ENCODE peak calls at places on chromosome 5, in nine cellular contexts. K is stomach, U is fibroblast of lung, W is fibroblast of mammary gland, E is pancreas, V is dorsolateral prefrontal cortex, D is mesothelial cell of epicardium, Y is A549, H is lower leg skin. R is an unnamed sample.

GRCh38 chr5:178642351-178642909 is 15.6 kb upstream of the CLK4 start:
- DNase-seq in U (peak), Y (no peak), W (peak), K (no peak), V (no peak), D (no peak), H (no peak), E (no peak), R (peak)

GRCh38 chr5:65078331-65078730 is 309.6 kb downstream of the CWC27 start:
- DNase-seq in U (peak), K (no peak), V (no peak), D (no peak), Y (no peak), E (no peak), W (no peak), H (no peak), R (peak)

GRCh38 chr5:134714120-134714519 is 24.2 kb upstream of the CAMLG start:
- DNase-seq in V (no peak), E (no peak), Y (no peak), U (no peak), W (no peak), H (no peak), D (no peak), K (no peak), R (peak)

GRCh38 chr5:142551242-142552067 is 134.4 kb downstream of the FGF1 start:
- DNase-seq in E (no peak), H (no peak), Y (no peak), K (no peak), U (no peak), V (peak), D (no peak), W (peak), R (no peak)

GRCh38 chr5:36552626-36553393 is 53.6 kb upstream of the SLC1A3 start:
- DNase-seq in K (no peak), H (no peak), W (no peak), V (no peak), D (no peak), U (peak), E (no peak), Y (peak), R (no peak)

GRCh38 chr5:124661317-124662141 is 84.9 kb downstream of the ZNF608 start:
- DNase-seq in Y (peak), K (peak), V (no peak), D (no peak), H (no peak), E (peak), U (peak), W (peak), R (peak)

GRCh38 chr5:169148066-169148740 is 152.7 kb downstream of the SLIT3 start:
- DNase-seq in U (no peak), Y (no peak), K (no peak), V (no peak), D (no peak), H (peak), E (no peak), W (no peak), R (no peak)

GRCh38 chr5:178324481-178325310 is 92.1 kb upstream of the PHYKPL start:
- DNase-seq in W (no peak), U (no peak), K (no peak), D (peak), H (no peak), Y (no peak), V (no peak), E (no peak), R (no peak)

GRCh38 chr5:100505984-100506670 is 29.0 kb upstream of the FAM174A start:
- DNase-seq in E (no peak), U (peak), W (peak), Y (peak), D (no peak), V (no peak), K (no peak), H (no peak), R (peak)

GRCh38 chr5:86968311-86968753 is 299.4 kb upstream of the RASA1 start:
- DNase-seq in W (peak), Y (peak), U (peak), E (peak), K (no peak), V (peak), D (no peak), H (no peak), R (peak)

GRCh38 chr5:174549254-174549653 is 175.1 kb upstream of the MSX2 start:
- DNase-seq in W (no peak), U (peak), K (no peak), E (no peak), V (no peak), H (peak), Y (no peak), D (no peak), R (no peak)

GRCh38 chr5:30539004-30539634 is 654.4 kb upstream of the CDH6 start:
- DNase-seq in W (no peak), E (peak), D (no peak), Y (no peak), K (no peak), H (no peak), U (peak), V (no peak), R (peak)

GRCh38 chr5:44398382-44398781 is 9.2 kb upstream of the FGF10 start:
- DNase-seq in V (no peak), D (no peak), U (no peak), E (no peak), K (no peak), Y (no peak), W (no peak), H (no peak), R (no peak)

GRCh38 chr5:172361566-172362238 is 78.1 kb upstream of the UBTD2 start:
- DNase-seq in D (no peak), Y (peak), V (no peak), K (no peak), H (peak), U (peak), E (no peak), W (peak), R (peak)

GRCh38 chr5:9189681-9190080 is 356.2 kb downstream of the SEMA5A start:
- DNase-seq in V (no peak), D (no peak), E (no peak), K (no peak), W (no peak), U (no peak), Y (no peak), H (no peak), R (no peak)

GRCh38 chr5:154646841-154647759 is 108.1 kb upstream of the LARP1 start:
- DNase-seq in E (peak), V (no peak), K (peak), W (peak), H (no peak), Y (no peak), U (peak), D (no peak), R (no peak)

DNA sequence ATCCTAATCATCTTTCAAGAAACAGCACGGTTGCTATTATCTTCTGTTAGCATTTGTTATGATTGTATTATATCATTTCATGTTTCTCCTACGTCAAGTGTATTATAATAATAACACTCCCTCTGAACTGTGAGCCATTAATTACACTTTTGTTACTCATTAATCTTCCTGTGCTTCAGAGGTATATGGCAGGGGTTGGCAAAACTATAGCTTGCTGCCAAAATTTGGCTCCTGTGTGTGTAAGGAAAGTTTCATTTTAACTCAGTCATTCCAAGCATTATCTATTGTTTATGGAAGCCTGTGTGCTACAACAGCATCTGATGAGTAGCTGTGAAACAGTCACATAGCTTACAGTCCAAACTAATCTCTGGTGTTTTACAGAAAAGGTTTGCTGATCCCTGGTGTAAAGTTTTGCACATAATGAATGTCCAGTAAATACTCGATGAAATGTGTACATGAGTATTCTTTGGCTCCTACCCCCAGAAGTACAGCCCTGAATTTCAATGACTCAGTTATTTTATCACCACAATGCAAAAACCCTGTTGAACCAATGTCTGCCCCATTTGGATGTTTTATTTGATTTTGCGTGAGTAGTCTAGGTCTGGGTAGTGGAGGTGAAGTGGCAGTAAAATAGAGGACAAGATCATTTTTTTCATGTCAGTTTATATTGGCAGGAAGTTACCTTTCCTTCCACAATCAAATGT is 648.2 kb downstream of the MAT2B start:
- DNase-seq in D (no peak), Y (no peak), H (no peak), W (no peak), E (no peak), K (no peak), V (no peak), U (peak), R (no peak)
- TF ChIP-seq CTCF in D (no peak), Y (no peak), H (no peak), W (no peak), E (no peak), K (no peak), V (no peak), U (no peak), R (no peak)

DNA sequence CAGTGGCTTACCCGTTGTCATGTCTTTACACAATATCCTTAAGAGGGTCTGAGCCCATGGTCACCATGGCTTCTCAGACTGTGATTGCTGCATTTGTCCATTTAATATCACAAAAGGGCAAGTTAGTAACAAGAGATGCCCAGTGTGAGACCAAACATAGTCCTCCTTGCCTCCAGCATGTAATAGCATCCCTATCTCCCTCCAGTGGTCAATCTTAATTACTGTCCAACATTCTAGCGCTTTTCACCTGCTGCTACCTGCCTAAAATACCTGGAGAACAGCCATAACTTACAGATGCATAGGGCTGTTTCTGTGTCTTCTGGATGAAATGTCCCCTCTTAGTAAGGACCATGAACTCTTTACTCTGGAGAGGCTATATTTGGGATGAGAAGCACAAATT is 267.2 kb upstream of the DAB2 start:
- DNase-seq in D (no peak), E (no peak), Y (peak), H (no peak), V (no peak), K (no peak), U (no peak), W (no peak), R (no peak)
- TF ChIP-seq CTCF in D (no peak), E (no peak), Y (peak), H (no peak), V (no peak), K (no peak), U (no peak), W (peak), R (peak)

GRCh38 chr5:37757980-37758582 is 81.8 kb downstream of the GDNF start:
- DNase-seq in W (peak), D (no peak), E (no peak), U (no peak), H (no peak), K (no peak), V (no peak), Y (no peak), R (no peak)
- TF ChIP-seq CTCF in W (peak), D (no peak), E (no peak), U (no peak), H (no peak), K (no peak), V (no peak), Y (no peak), R (peak)

DNA sequence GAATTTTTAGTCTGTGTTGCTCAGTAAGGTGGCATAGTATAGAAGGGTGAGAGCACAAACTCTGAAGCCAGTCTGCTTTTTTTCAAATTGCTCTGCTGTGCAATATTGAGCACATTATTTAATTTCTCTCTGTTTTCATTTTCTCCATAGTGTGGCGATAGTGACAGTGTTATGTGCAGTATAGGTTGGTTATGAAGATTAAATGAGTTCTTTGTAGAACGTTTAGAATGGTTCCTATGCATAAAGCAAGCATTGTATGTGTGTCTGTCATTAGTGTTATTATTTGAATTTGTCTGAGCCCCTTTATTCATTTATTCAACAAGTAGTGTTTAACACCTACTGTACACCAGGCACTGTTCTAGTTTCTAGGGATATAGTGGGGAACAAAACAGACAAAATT is 9.2 kb downstream of the PRR16 start:
- DNase-seq in D (no peak), K (no peak), W (no peak), V (no peak), U (no peak), E (no peak), H (no peak), Y (no peak), R (no peak)
- TF ChIP-seq CTCF in D (no peak), K (no peak), W (no peak), V (no peak), U (no peak), E (no peak), H (no peak), Y (no peak), R (no peak)

GRCh38 chr5:10610058-10610457 is 46.2 kb downstream of the ANKRD33B start:
- DNase-seq in H (peak), U (no peak), K (no peak), D (no peak), W (no peak), Y (no peak), E (no peak), V (no peak), R (no peak)

GRCh38 chr5:10604975-10605374 is 41.1 kb downstream of the ANKRD33B start:
- DNase-seq in E (no peak), U (no peak), H (peak), W (no peak), V (no peak), Y (no peak), D (no peak), K (no peak), R (no peak)

GRCh38 chr5:10607023-10607665 is 43.3 kb downstream of the ANKRD33B start:
- DNase-seq in H (peak), E (no peak), Y (no peak), U (peak), D (no peak), W (no peak), K (no peak), V (no peak), R (peak)

GRCh38 chr5:10611290-10611689 is 47.4 kb downstream of the ANKRD33B start:
- DNase-seq in V (no peak), K (no peak), U (peak), W (no peak), E (no peak), Y (no peak), D (no peak), H (no peak), R (peak)

DNA sequence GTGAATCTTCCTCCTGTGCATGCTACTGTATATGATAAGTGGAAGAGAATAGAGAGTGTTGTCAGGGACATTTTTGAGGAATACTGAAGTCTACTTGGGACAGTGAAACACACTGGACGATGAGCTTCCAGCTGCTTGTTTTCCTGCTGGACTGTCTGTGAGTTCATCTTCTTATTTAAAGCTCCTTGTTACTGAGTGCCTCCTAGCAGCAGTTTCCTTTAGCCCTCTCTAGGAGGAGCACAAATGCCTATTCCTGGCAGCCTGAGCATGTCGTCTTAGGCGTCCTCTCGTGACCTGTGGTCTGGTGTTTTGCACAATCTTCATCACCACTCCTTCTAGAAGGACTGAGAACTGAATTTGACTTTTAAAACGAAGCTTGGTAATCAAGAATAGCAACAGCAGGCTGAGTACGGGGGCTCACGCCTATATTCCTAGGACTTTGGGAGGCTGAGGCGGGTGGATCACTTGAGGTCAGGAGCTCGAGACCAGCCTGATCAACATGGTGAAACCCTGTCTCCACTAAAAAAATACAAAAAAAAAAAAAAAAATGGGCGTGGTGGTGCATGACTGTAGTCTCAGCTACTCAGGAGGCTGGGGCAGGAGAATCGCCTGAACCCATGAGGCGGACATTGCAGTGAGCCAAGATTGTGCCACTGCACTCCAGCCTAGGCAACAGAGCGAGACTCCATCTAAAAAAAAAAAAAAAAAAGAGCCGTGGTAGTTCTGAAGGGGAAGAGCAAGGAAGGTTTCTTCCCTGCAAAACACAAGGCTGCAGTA is 44.0 kb downstream of the ANKRD33B start:
- DNase-seq in W (peak), V (no peak), K (no peak), E (peak), Y (peak), H (peak), D (no peak), U (peak), R (peak)
- TF ChIP-seq CTCF in W (peak), V (no peak), K (no peak), E (no peak), Y (no peak), H (no peak), D (no peak), U (peak), R (peak)

DNA sequence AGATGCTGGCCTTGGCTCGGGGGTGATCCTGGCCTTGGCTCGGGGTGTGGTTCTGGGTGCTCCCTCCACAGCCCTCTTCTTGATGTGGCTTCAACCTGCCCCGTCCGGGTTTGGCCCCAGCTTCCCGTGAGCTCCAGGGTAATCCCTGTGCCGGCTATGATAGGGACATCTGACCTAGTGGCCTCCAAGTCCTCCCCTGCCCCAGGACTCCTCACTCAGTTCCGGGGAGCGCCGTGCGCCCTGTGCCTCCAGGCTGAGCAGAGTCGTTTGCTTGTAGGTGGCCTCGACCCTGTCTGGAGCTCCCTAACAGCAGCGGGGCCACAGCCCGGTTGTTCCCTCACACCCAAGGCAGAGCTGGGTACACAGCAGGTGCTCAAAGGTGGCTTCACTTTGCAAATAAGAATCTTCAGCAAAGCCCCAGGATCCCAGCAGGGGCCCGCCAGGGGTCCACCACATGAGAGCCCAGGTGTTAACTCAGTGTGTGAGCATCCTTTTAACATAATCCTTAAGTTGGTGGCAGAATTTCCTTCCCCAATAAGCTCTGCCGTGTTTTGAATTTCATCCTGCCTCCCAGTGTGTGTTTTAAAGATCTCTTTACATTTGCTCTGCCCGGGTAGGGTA is 32.3 kb upstream of the CEP72 start:
- DNase-seq in U (no peak), V (no peak), K (peak), H (peak), W (no peak), D (no peak), Y (no peak), E (no peak), R (no peak)
- TF ChIP-seq CTCF in U (no peak), V (no peak), K (no peak), H (no peak), W (no peak), D (no peak), Y (no peak), E (no peak), R (no peak)

GRCh38 chr5:168117469-168117868 is 174.0 kb upstream of the WWC1 start:
- DNase-seq in K (no peak), H (no peak), E (no peak), Y (no peak), V (no peak), D (no peak), W (no peak), U (no peak), R (no peak)

GRCh38 chr5:168110384-168110783 is 181.1 kb upstream of the WWC1 start:
- DNase-seq in D (no peak), K (no peak), V (no peak), W (no peak), U (no peak), H (no peak), E (no peak), Y (no peak), R (no peak)

GRCh38 chr5:168118042-168118668 is 173.3 kb upstream of the WWC1 start:
- DNase-seq in U (no peak), Y (no peak), K (no peak), V (no peak), E (no peak), D (no peak), W (no peak), H (no peak), R (no peak)

GRCh38 chr5:168111433-168111832 is 180.0 kb upstream of the WWC1 start:
- DNase-seq in K (no peak), Y (no peak), V (no peak), U (no peak), E (no peak), W (no peak), H (no peak), D (no peak), R (no peak)

DNA sequence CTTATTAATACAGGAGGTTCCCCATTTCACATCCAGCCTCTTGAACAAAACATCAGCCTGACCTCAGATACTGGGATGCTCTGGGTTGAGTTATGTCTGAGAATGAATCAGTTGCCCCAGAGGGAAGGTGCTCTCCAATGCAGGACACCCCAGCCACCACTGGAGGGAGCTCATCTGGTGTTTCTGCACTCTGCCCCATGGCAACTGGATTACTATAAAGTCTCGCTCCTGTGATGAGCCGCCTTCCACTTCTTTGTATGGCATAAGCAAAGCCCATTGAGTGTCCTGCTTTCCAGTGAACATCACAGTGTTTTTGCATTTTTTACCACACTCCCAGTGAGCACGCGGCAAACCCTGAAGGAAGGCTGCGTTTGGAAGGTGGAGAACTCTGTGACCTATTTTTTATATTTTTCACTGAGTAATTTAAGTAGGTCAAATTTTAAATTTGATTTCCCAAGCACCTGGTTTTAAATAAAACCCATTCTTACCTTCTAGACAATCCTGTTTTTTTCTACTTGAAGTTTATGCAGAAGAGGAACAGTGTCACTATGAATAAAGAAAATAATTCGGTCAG is 176.9 kb upstream of the WWC1 start:
- DNase-seq in E (peak), K (peak), H (no peak), D (no peak), W (peak), Y (peak), U (peak), V (no peak), R (peak)
- TF ChIP-seq CTCF in E (peak), K (peak), H (no peak), D (peak), W (peak), Y (peak), U (no peak), V (peak), R (peak)

GRCh38 chr5:132479812-132480441 is 10.6 kb downstream of the IRF1 start:
- DNase-seq in K (no peak), V (no peak), W (no peak), H (no peak), Y (no peak), D (no peak), U (no peak), E (no peak), R (no peak)
- TF ChIP-seq CTCF in K (no peak), V (no peak), W (no peak), H (no peak), Y (no peak), D (no peak), U (no peak), E (no peak), R (no peak)

R was measured in brain microvascular endothelial cell.